ENCODE peak calls at places on chromosomes 16 and 17, in five cellular contexts. One of them, this sample, is unnamed.

GRCh38 chr16:11630230-11631056 is 37.8 kb upstream of the SNN start:
- DNase-seq in transverse colon: no peak
- DNase-seq in sigmoid colon: no peak
- DNase-seq in spleen: no peak
- DNase-seq in HepG2: peak
- DNase-seq in this sample: no peak

GRCh38 chr17:74368341-74369152 is 1.2 kb downstream of the GPR142 start:
- DNase-seq in transverse colon: peak
- DNase-seq in sigmoid colon: peak
- DNase-seq in spleen: peak
- DNase-seq in HepG2: peak
- DNase-seq in this sample: no peak

GRCh38 chr16:67406111-67406593 is 10.1 kb downstream of the ZDHHC1 start:
- DNase-seq in transverse colon: no peak
- DNase-seq in sigmoid colon: peak
- DNase-seq in spleen: no peak
- DNase-seq in HepG2: no peak
- DNase-seq in this sample: no peak

GRCh38 chr17:63973930-63974593 is 1.3 kb upstream of the SCN4A start:
- DNase-seq in transverse colon: peak
- DNase-seq in sigmoid colon: no peak
- DNase-seq in spleen: no peak
- DNase-seq in HepG2: no peak
- DNase-seq in this sample: no peak

GRCh38 chr17:72598705-72599104 is 477.9 kb downstream of the SOX9 start:
- DNase-seq in transverse colon: no peak
- DNase-seq in sigmoid colon: no peak
- DNase-seq in spleen: no peak
- DNase-seq in HepG2: no peak
- DNase-seq in this sample: no peak

GRCh38 chr17:81025756-81026155 is 9.2 kb upstream of the BAIAP2 start:
- DNase-seq in transverse colon: no peak
- DNase-seq in sigmoid colon: peak
- DNase-seq in spleen: peak
- DNase-seq in HepG2: no peak
- DNase-seq in this sample: no peak

GRCh38 chr16:47972246-47972985 is 183.4 kb downstream of the ABCC12 start:
- DNase-seq in transverse colon: no peak
- DNase-seq in sigmoid colon: no peak
- DNase-seq in spleen: no peak
- DNase-seq in HepG2: no peak
- DNase-seq in this sample: peak

GRCh38 chr16:64278196-64278595 is 843.7 kb downstream of the CDH11 start:
- DNase-seq in transverse colon: no peak
- DNase-seq in sigmoid colon: no peak
- DNase-seq in spleen: no peak
- DNase-seq in HepG2: no peak
- DNase-seq in this sample: no peak

GRCh38 chr16:30380801-30381208 is 1.6 kb downstream of the SEPTIN1 start:
- DNase-seq in transverse colon: no peak
- DNase-seq in sigmoid colon: no peak
- DNase-seq in spleen: no peak
- DNase-seq in HepG2: no peak
- DNase-seq in this sample: no peak

GRCh38 chr16:56822966-56823739 is 41.9 kb upstream of the SLC12A3 start:
- DNase-seq in transverse colon: no peak
- DNase-seq in sigmoid colon: no peak
- DNase-seq in spleen: no peak
- DNase-seq in HepG2: no peak
- DNase-seq in this sample: no peak

DNA sequence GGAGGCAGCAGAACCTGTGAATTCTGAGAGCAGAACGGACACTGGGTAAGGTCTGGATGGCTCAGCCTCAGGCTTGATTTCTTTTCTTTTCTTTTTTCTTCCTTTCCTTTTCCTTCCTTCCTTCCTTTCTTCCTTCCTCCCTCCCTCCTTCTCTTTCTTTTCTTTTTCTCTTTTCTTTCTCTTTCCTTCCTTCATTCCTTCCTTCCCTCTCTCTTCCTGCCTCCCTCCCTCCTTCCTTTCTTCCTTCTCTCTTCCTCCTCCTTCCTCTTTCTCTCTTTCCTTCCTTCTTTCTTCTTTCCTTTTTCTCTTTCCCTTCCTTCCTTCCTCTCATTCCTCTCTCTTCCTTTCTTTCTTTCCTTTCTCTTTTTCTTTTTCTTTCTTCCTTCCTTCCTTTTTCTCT is 38.0 kb downstream of the OR3A1 start:
- DNase-seq in transverse colon: no peak
- DNase-seq in sigmoid colon: no peak
- DNase-seq in spleen: no peak
- DNase-seq in HepG2: no peak
- DNase-seq in this sample: no peak
- TF ChIP-seq CTCF in transverse colon: no peak
- TF ChIP-seq CTCF in sigmoid colon: no peak
- TF ChIP-seq CTCF in spleen: no peak
- TF ChIP-seq CTCF in HepG2: no peak
- TF ChIP-seq CTCF in this sample: no peak

GRCh38 chr17:20257008-20257407 is 210.3 kb downstream of the LGALS9B start:
- DNase-seq in transverse colon: no peak
- DNase-seq in sigmoid colon: no peak
- DNase-seq in spleen: no peak
- DNase-seq in HepG2: no peak
- DNase-seq in this sample: no peak

GRCh38 chr17:20253323-20253722 is 214.0 kb downstream of the LGALS9B start:
- DNase-seq in transverse colon: no peak
- DNase-seq in sigmoid colon: no peak
- DNase-seq in spleen: no peak
- DNase-seq in HepG2: no peak
- DNase-seq in this sample: no peak

GRCh38 chr17:20259668-20260067 is 207.7 kb downstream of the LGALS9B start:
- DNase-seq in transverse colon: no peak
- DNase-seq in sigmoid colon: no peak
- DNase-seq in spleen: no peak
- DNase-seq in HepG2: no peak
- DNase-seq in this sample: no peak

DNA sequence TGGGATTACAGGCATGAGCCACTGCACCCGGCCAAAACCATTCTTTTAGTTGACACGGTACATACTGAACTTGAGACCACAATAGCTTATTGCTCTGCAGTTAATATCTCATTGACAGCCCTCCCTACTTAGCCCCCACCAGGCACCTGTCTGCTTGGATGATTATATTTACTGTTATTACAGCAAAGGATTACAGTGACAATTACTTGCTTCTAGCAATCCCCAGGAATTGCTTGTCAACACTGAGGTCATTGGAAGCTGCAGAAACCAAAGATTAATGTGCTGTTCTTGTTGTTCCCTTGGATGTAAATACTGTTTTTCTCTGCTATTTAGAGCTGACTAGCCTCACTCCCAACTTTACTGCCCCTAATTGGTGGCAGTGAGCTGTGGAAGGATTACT is 211.2 kb downstream of the LGALS9B start:
- DNase-seq in transverse colon: no peak
- DNase-seq in sigmoid colon: no peak
- DNase-seq in spleen: no peak
- DNase-seq in HepG2: no peak
- DNase-seq in this sample: no peak
- TF ChIP-seq POLR2A in transverse colon: no peak
- TF ChIP-seq POLR2A in sigmoid colon: no peak
- TF ChIP-seq POLR2A in spleen: no peak
- TF ChIP-seq POLR2A in HepG2: no peak
- TF ChIP-seq POLR2A in this sample: no peak

DNA sequence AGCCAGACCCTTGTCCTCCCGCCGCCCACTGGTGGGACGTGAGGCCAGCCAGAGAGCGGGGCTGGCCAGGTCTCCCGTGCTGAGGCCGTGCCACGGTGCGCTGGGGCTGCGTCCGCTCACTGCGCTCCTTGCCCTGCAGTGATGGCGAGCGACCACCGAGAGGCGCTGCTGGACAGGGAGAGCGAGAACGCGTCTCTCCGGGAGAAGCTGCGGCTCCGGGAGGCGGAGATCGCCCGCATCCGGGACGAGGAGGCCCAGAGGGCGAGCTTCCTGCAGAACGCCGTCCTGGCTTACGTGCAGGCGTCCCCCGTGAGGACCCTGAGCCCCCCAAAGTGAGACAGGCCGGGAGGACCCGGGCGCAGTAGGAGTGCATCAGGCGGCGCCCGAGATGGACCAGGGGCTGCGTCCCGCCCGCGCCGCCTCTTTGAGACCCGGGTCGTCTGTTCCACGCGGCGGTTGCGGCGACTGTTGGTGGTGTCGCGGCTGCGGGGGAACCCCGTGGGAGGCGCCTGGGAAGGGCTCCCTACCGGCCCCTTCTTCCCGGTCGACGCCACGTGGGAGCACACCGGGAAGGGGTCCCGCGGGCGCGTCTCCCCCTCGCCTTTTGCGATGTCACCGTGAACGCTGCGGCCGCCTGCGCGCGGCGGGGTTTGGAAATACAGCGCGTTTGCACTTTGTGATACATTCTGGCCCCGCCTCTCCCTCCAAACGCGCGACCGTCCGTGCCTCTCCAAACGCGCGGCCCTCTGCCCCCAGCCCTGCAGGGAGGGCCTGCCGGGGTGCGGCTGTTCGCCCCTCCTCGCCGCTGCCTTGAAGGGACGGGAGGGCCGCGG is 792 bp upstream of the RAC3 start:
- DNase-seq in transverse colon: peak
- DNase-seq in sigmoid colon: peak
- DNase-seq in spleen: peak
- DNase-seq in HepG2: no peak
- DNase-seq in this sample: no peak
- TF ChIP-seq POLR2AphosphoS5 in transverse colon: no peak
- TF ChIP-seq POLR2AphosphoS5 in sigmoid colon: no peak
- TF ChIP-seq POLR2AphosphoS5 in spleen: peak
- TF ChIP-seq POLR2AphosphoS5 in HepG2: no peak
- TF ChIP-seq POLR2AphosphoS5 in this sample: peak

GRCh38 chr16:3266873-3267537 is 10.6 kb upstream of the MEFV start:
- DNase-seq in transverse colon: no peak
- DNase-seq in sigmoid colon: no peak
- DNase-seq in spleen: no peak
- DNase-seq in HepG2: peak
- DNase-seq in this sample: no peak
- TF ChIP-seq CTCF in transverse colon: peak
- TF ChIP-seq CTCF in sigmoid colon: no peak
- TF ChIP-seq CTCF in spleen: peak
- TF ChIP-seq CTCF in HepG2: peak
- TF ChIP-seq CTCF in this sample: no peak

GRCh38 chr17:16352838-16353701 is at the start of gene CENPV:
- DNase-seq in transverse colon: peak
- DNase-seq in sigmoid colon: peak
- DNase-seq in spleen: peak
- DNase-seq in HepG2: peak
- DNase-seq in this sample: no peak
- TF ChIP-seq POLR2A in transverse colon: peak
- TF ChIP-seq POLR2A in sigmoid colon: no peak
- TF ChIP-seq POLR2A in spleen: no peak
- TF ChIP-seq POLR2A in HepG2: peak
- TF ChIP-seq POLR2A in this sample: no peak

DNA sequence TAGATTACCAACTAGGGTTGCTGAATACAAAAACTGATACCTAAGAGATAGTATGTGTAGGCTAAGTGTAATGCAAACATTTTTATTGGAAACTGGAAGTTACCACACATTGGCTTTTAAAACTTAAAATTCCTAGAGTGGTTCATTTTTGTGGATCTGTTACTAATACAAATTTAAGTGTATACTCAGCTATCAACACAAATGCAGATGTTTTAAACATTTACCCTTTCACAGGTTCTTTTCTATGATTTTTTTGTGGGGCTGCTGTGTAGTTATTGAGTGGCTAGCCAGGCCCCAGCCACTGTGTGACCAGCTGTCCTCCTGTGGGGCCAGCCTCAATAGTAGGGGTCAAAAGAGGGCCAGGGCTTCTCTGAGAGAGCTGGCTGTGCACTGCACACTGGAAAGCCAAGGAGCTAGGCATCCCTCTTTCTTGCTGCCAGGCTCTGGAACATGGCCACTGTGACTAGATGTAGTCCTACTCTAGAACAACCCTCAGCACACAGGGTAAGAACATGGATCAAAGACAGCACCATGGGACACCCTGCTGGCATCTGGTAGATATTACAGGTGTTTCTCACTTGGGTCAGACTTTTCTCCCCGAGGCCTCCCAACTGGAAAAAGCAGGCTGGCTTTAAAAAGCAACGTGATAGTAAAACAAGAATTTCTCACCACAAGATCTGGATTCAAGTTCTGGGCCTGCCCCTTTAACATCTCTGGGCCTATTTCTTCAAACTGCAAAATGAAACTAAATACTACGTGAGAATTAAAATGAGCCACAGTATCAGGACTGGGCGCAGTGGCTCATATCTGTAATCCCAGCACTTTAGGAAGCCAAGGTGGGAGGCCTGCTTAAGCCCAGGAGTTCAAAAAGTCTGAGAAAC is 7.3 kb upstream of the VEZF1 start:
- DNase-seq in transverse colon: peak
- DNase-seq in sigmoid colon: peak
- DNase-seq in spleen: no peak
- DNase-seq in HepG2: peak
- DNase-seq in this sample: no peak
- TF ChIP-seq POLR2AphosphoS5 in transverse colon: no peak
- TF ChIP-seq POLR2AphosphoS5 in sigmoid colon: no peak
- TF ChIP-seq POLR2AphosphoS5 in spleen: peak
- TF ChIP-seq POLR2AphosphoS5 in HepG2: peak
- TF ChIP-seq POLR2AphosphoS5 in this sample: peak

This sample was measured in vagina.